ENCODE peak calls at places on chromosome 18, in four cellular contexts. O, A, B and X are unnamed samples.

GRCh38 chr18:48138660-48139426 is 208.4 kb upstream of the SMAD2 start:
- DNase-seq in A (no peak), O (peak; percentile 25), B (no peak), X (no peak)

GRCh38 chr18:79786304-79786703 is 11.4 kb upstream of the KCNG2 start:
- DNase-seq in O (no peak), B (no peak), A (no peak), X (no peak)

GRCh38 chr18:51251625-51252024 is 54.1 kb upstream of the MEX3C start:
- DNase-seq in A (no peak), B (no peak), O (no peak), X (no peak)

GRCh38 chr18:9629709-9630108 is 15.3 kb upstream of the PPP4R1 start:
- DNase-seq in A (no peak), O (no peak), B (no peak), X (peak; percentile 46)

GRCh38 chr18:8721716-8722115 is 16.4 kb downstream of the MTCL1 start:
- DNase-seq in O (no peak), A (no peak), B (peak; percentile 80), X (peak; percentile 71)

GRCh38 chr18:37253424-37254255 is 312.0 kb downstream of the CELF4 start:
- DNase-seq in O (peak; percentile 70), B (peak; percentile 14), A (peak; percentile 91), X (peak; percentile 67)

GRCh38 chr18:50751490-50751889 is 68.3 kb downstream of the MRO start:
- DNase-seq in O (no peak), A (no peak), B (no peak), X (no peak)

GRCh38 chr18:22591231-22591630 is 173.5 kb upstream of the CTAGE1 start:
- DNase-seq in O (no peak), A (no peak), B (peak; percentile 38), X (no peak)

GRCh38 chr18:12307871-12308385 is at the start of gene TUBB6:
- DNase-seq in O (peak; percentile 53), A (peak; percentile 76), B (peak; percentile 89), X (peak; percentile 96)

GRCh38 chr18:14925281-14925709 is 177.3 kb downstream of the ANKRD30B start:
- DNase-seq in A (no peak), B (no peak), O (no peak), X (peak; percentile 81)

GRCh38 chr18:23105581-23106219 is 29.6 kb upstream of the CABLES1 start:
- DNase-seq in A (no peak), B (no peak), O (no peak), X (no peak)

GRCh38 chr18:49856531-49856930 is 43.2 kb upstream of the ACAA2 start:
- DNase-seq in O (no peak), A (no peak), B (no peak), X (no peak)

GRCh38 chr18:55228191-55228590 is 268.9 kb upstream of the CCDC68 start:
- DNase-seq in B (no peak), O (no peak), A (no peak), X (peak; percentile 27)

GRCh38 chr18:54261894-54262293 is 7.4 kb upstream of the POLI start:
- DNase-seq in A (no peak), O (no peak), B (no peak), X (no peak)

GRCh38 chr18:29172151-29173015 is 995.5 kb upstream of the CDH2 start:
- DNase-seq in B (peak; percentile 50), A (no peak), O (no peak), X (no peak)

GRCh38 chr18:54089749-54090459 is 134.6 kb downstream of the MBD2 start:
- DNase-seq in B (no peak), A (peak; percentile 2), O (no peak), X (no peak)

GRCh38 chr18:7566244-7566586 is 901 bp upstream of the PTPRM start:
- DNase-seq in A (peak; percentile 26), B (no peak), O (no peak), X (no peak)

GRCh38 chr18:74454279-74454741 is 2.8 kb downstream of the DIPK1C start:
- DNase-seq in A (no peak), B (no peak), O (no peak), X (no peak)

GRCh38 chr18:13809521-13810252 is 14.3 kb upstream of the MC5R start:
- DNase-seq in A (no peak), O (no peak), B (no peak), X (no peak)

GRCh38 chr18:58025205-58025604 is 18.8 kb upstream of the NEDD4L start:
- DNase-seq in A (no peak), O (no peak), B (no peak), X (no peak)

GRCh38 chr18:62832282-62832681 is 116.9 kb downstream of the PHLPP1 start:
- DNase-seq in B (no peak), A (no peak), O (no peak), X (no peak)